ENCODE peak calls at places on chromosomes 12 and 14, in four cellular contexts. W is stimulated activated CD4-positive, alpha-beta T cell treated with anti-CD3 and anti-CD28 coated beads, Interleukin-2, amount 100 ng/mL, for 48 hours; J is Peyer's patch; Z is fibroblast of mammary gland. P is an unnamed sample.

GRCh38 chr12:120421701-120422100 is 16.2 kb upstream of the COX6A1 start:
- DNase-seq in W (no peak), J (no peak), Z (no peak), P (no peak)

GRCh38 chr12:95796225-95796981 is 5.8 kb upstream of the NTN4 start:
- DNase-seq in W (no peak), J (no peak), Z (no peak), P (no peak)

GRCh38 chr14:70887207-70888150 is 19.8 kb upstream of the PCNX1 start:
- DNase-seq in W (no peak), J (no peak), Z (peak; percentile 96), P (no peak)

GRCh38 chr12:95397566-95397965 is 76.4 kb upstream of the METAP2 start:
- DNase-seq in W (no peak), J (no peak), Z (no peak), P (no peak)

GRCh38 chr12:52971701-52972329 is 22.9 kb downstream of the KRT18 start:
- DNase-seq in W (no peak), J (no peak), Z (peak; percentile 45), P (peak; percentile 57)

GRCh38 chr12:116642683-116643082 is 83.5 kb downstream of the MAP1LC3B2 start:
- DNase-seq in W (no peak), J (no peak), Z (peak; percentile 22), P (no peak)

GRCh38 chr14:58830121-58830520 is 192.4 kb downstream of the DACT1 start:
- DNase-seq in W (no peak), J (no peak), Z (no peak), P (no peak)

GRCh38 chr12:100254876-100255275 is 12.0 kb downstream of the DEPDC4 start:
- DNase-seq in W (no peak), J (no peak), Z (peak; percentile 56), P (no peak)

GRCh38 chr14:68794856-68795601 is 2.2 kb upstream of the ZFP36L1 start:
- DNase-seq in W (no peak), J (peak; percentile 64), Z (peak; percentile 96), P (peak; percentile 59)

GRCh38 chr12:112349440-112349839 is 32.8 kb downstream of the HECTD4 start:
- DNase-seq in W (no peak), J (no peak), Z (peak; percentile 43), P (no peak)

GRCh38 chr12:96766232-96766631 is 140.8 kb upstream of the NEDD1 start:
- DNase-seq in W (no peak), J (no peak), Z (no peak), P (no peak)